ENCODE peak calls at places on chromosomes 13 and 19, in eight cellular contexts. U, M, B, H, C, R, Y and T are unnamed samples.

GRCh38 chr19:35856546-35857149 is at the start of gene KIRREL2:
- DNase-seq in U (no peak), M (no peak), B (no peak), H (peak; percentile 88), C (peak; percentile 26), R (peak; percentile 90), Y (no peak), T (no peak)

GRCh38 chr13:98083507-98083906 is 59.4 kb upstream of the FARP1 start:
- DNase-seq in U (no peak), M (no peak), B (no peak), H (no peak), C (no peak), R (no peak), Y (peak; percentile 98), T (no peak)

GRCh38 chr13:59303433-59303832 is 860.3 kb downstream of the DIAPH3 start:
- DNase-seq in U (no peak), M (no peak), B (no peak), H (no peak), C (no peak), R (no peak), Y (no peak), T (no peak)

GRCh38 chr19:31578326-31578725 is 229.1 kb upstream of the TSHZ3 start:
- DNase-seq in U (no peak), M (no peak), B (no peak), H (no peak), C (no peak), R (no peak), Y (no peak), T (no peak)

GRCh38 chr13:19056355-19056880 is 125.2 kb downstream of the TUBA3C start:
- DNase-seq in U (no peak), M (no peak), B (no peak), H (peak; percentile 53), C (no peak), R (no peak), Y (no peak), T (no peak)

GRCh38 chr19:45901432-45901903 is 945 bp downstream of the MYPOP start:
- DNase-seq in U (peak; percentile 50), M (no peak), B (no peak), H (peak; percentile 88), C (peak; percentile 22), R (peak; percentile 71), Y (peak; percentile 42), T (no peak)

GRCh38 chr19:19464339-19465098 is 50.8 kb downstream of the TSSK6 start:
- DNase-seq in U (no peak), M (no peak), B (no peak), H (no peak), C (no peak), R (no peak), Y (peak; percentile 73), T (no peak)

GRCh38 chr13:110610955-110611595 is 4.3 kb upstream of the NAXD start:
- DNase-seq in U (no peak), M (no peak), B (no peak), H (no peak), C (no peak), R (no peak), Y (peak; percentile 21), T (no peak)

GRCh38 chr13:94607939-94608338 is 6.3 kb downstream of the GPR180 start:
- DNase-seq in U (no peak), M (no peak), B (no peak), H (no peak), C (no peak), R (no peak), Y (peak; percentile 29), T (no peak)

GRCh38 chr13:33212396-33212795 is 73.2 kb downstream of the STARD13 start:
- DNase-seq in U (no peak), M (no peak), B (no peak), H (no peak), C (no peak), R (no peak), Y (no peak), T (no peak)

GRCh38 chr19:55094456-55095259 is 19.0 kb downstream of the EPS8L1 start:
- DNase-seq in U (peak; percentile 36), M (no peak), B (no peak), H (peak; percentile 71), C (no peak), R (no peak), Y (no peak), T (no peak)

GRCh38 chr13:30846311-30846710 is 59.8 kb upstream of the MEDAG start:
- DNase-seq in U (no peak), M (no peak), B (no peak), H (no peak), C (no peak), R (no peak), Y (peak; percentile 49), T (no peak)

GRCh38 chr13:30846844-30847243 is 59.2 kb upstream of the MEDAG start:
- DNase-seq in U (no peak), M (no peak), B (no peak), H (no peak), C (no peak), R (no peak), Y (no peak), T (no peak)

GRCh38 chr13:30849611-30850010 is 56.5 kb upstream of the MEDAG start:
- DNase-seq in U (no peak), M (no peak), B (no peak), H (no peak), C (no peak), R (no peak), Y (no peak), T (no peak)

GRCh38 chr13:30848332-30849027 is 57.6 kb upstream of the MEDAG start:
- DNase-seq in U (no peak), M (no peak), B (no peak), H (no peak), C (no peak), R (no peak), Y (no peak), T (no peak)

DNA sequence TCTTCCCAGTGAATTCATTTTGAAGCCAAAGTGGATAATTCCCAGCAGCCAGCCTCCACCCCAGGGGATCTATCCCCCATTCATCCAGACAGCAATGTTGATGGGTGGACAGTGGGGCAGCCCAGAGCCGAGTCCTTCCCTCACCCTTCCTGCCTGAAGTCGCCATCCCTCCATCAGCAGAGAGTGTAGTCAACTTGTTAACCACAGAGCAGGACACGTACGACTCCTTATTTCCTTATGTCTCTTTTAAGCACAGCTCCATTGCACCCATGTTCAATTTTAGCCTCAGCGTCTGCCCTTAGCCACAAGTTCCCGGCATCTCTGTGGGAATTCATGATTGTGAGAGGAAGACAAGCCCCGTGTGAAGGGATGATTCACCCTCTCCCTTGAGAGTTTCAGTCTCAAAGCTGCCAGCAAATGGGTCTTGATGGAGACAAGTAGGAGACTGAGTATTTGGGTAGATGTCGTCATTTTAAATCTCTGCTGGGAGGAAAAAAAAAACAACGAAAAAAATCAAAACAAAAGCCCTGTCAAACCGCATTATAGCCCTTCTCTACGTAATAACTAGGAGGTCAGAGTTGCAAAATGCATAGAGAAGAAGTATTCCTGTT is 58.3 kb upstream of the MEDAG start:
- DNase-seq in U (no peak), M (no peak), B (no peak), H (no peak), C (no peak), R (no peak), Y (peak; percentile 99), T (peak; percentile 54)
- H3K4me3 ChIP-seq in U (no peak overlapping the region), M (no peak overlapping the region), B (no peak overlapping the region), H (no peak overlapping the region), C (no peak overlapping the region), R (no peak overlapping the region), Y (peak overlapping the region; percentile 5), T (peak overlapping the region; percentile 34)

GRCh38 chr19:28607066-28607583 is 605.8 kb downstream of the UQCRFS1 start:
- DNase-seq in U (no peak), M (no peak), B (no peak), H (no peak), C (no peak), R (no peak), Y (no peak), T (no peak)

GRCh38 chr19:28609944-28610343 is 603.0 kb downstream of the UQCRFS1 start:
- DNase-seq in U (no peak), M (no peak), B (no peak), H (no peak), C (no peak), R (no peak), Y (no peak), T (no peak)

GRCh38 chr19:28610731-28611130 is 602.2 kb downstream of the UQCRFS1 start:
- DNase-seq in U (no peak), M (no peak), B (no peak), H (no peak), C (no peak), R (no peak), Y (no peak), T (no peak)

GRCh38 chr19:28608292-28608691 is 604.7 kb downstream of the UQCRFS1 start:
- DNase-seq in U (no peak), M (no peak), B (no peak), H (no peak), C (no peak), R (no peak), Y (no peak), T (no peak)

DNA sequence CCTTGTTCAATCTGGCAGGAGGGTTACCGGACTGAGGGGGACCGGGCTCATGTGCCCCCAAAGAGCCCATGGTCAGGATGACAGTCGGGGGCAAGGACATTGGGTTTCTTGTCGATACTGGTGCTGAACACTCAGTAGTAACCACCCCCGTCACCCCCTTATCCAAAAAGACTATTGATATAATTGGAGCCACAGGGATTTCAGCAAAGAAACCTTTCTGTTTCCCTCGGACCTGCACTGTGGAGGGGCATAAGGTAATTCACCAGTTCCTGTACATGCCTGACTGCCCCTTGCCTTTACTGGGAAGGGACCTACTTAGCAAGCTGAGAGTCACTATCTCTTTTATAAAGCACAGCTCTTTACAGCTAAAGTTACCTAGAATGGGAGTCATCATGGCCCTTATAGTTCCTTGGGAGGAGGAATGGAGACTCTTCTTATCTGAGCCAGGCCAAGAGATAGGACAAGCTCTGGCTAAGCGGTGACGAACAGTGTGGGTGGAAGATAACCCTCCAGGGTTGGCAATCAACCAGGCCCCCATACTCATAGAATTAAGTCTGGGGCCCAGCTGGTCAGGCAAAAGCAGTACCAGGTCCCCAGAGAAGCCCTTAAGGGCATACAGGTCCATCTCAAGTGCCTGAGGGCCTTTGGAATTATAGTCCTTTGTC is 603.7 kb downstream of the UQCRFS1 start:
- DNase-seq in U (no peak), M (no peak), B (no peak), H (no peak), C (no peak), R (no peak), Y (no peak), T (no peak)
- H3K27ac ChIP-seq in U (no peak overlapping the region), M (no peak overlapping the region), B (no peak overlapping the region), H (no peak overlapping the region), C (no peak overlapping the region), R (no peak overlapping the region), Y (no peak overlapping the region), T (no peak overlapping the region)

DNA sequence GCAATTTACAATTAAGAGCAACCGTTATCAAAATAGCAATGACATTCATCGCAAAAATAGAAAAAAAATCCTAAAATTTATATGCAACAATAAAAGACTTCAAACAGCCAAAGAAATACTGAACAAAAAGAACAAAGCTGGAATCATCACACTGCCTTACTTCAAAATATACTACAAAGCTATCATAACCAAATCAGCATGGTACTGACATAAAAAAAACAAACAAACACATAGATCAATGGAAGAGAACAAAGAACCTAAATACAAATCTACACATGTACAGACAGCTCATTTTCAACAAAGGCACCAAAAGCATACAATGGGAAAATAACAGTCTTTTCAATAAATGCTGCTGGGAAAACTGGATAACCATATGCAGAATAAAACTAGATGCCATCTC is 6.4 kb downstream of the ZNF562 start:
- DNase-seq in U (no peak), M (no peak), B (no peak), H (no peak), C (no peak), R (no peak), Y (no peak), T (no peak)
- H3K36me3 ChIP-seq in U (peaks cover 8% of the 10 kb centered on the region), M (peaks cover 5% of the 10 kb centered on the region), B (no peaks in the 10 kb centered on the region), H (no peaks in the 10 kb centered on the region), C (no peaks in the 10 kb centered on the region), R (peaks cover 60% of the 10 kb centered on the region), Y (peaks cover 23% of the 10 kb centered on the region), T (peaks cover 3% of the 10 kb centered on the region)

GRCh38 chr13:99686944-99687382 is 185.7 kb downstream of the TM9SF2 start:
- DNase-seq in U (no peak), M (no peak), B (no peak), H (no peak), C (no peak), R (no peak), Y (no peak), T (no peak)
- H3K4me3 ChIP-seq in U (no peak overlapping the region), M (no peak overlapping the region), B (no peak overlapping the region), H (no peak overlapping the region), C (no peak overlapping the region), R (no peak overlapping the region), Y (no peak overlapping the region), T (no peak overlapping the region)